ENCODE peak calls at places on chromosomes 6 and 20, in seven cellular contexts. C is right lobe of liver; T is psoas muscle; L is CD8-positive, alpha-beta T cell; K is neural progenitor cell; Z is HFF-Myc; X is dorsolateral prefrontal cortex. S is an unnamed sample.

GRCh38 chr6:63804381-63804956 is 168.9 kb downstream of the PHF3 start:
- DNase-seq in C (no peak), T (no peak), L (no peak), K (no peak), Z (peak), X (no peak), S (peak)

GRCh38 chr6:150752409-150752808 is 113.1 kb upstream of the MTHFD1L start:
- DNase-seq in C (no peak), T (no peak), L (no peak), K (no peak), Z (no peak), X (no peak), S (no peak)

GRCh38 chr20:38790210-38791053 is 15.1 kb upstream of the PPP1R16B start:
- DNase-seq in C (no peak), T (no peak), L (peak), K (peak), Z (peak), X (no peak), S (no peak)

GRCh38 chr6:54273214-54273820 is 34.9 kb upstream of the TINAG start:
- DNase-seq in C (no peak), T (no peak), L (no peak), K (no peak), Z (no peak), X (no peak), S (no peak)

GRCh38 chr6:149182262-149182661 is 135.2 kb upstream of the TAB2 start:
- DNase-seq in C (no peak), T (no peak), L (no peak), K (no peak), Z (no peak), X (no peak), S (no peak)

GRCh38 chr6:68127066-68127465 is 508.0 kb upstream of the ADGRB3 start:
- DNase-seq in C (no peak), T (no peak), L (no peak), K (no peak), Z (no peak), X (no peak), S (no peak)

GRCh38 chr6:43058511-43058910 is 723 bp downstream of the MRPL2 start:
- DNase-seq in C (no peak), T (no peak), L (no peak), K (no peak), Z (no peak), X (no peak), S (no peak)

GRCh38 chr6:47634210-47635047 is 64.0 kb upstream of the ADGRF4 start:
- DNase-seq in C (no peak), T (no peak), L (no peak), K (no peak), Z (no peak), X (no peak), S (no peak)

GRCh38 chr6:147099974-147100373 is 104.2 kb upstream of the STXBP5 start:
- DNase-seq in C (no peak), T (no peak), L (no peak), K (no peak), Z (no peak), X (no peak), S (peak)

GRCh38 chr6:159151266-159151855 is 17.8 kb upstream of the FNDC1 start:
- DNase-seq in C (no peak), T (no peak), L (peak), K (peak), Z (no peak), X (no peak), S (no peak)

GRCh38 chr6:107192739-107193296 is 77.5 kb upstream of the BEND3 start:
- DNase-seq in C (no peak), T (no peak), L (no peak), K (no peak), Z (no peak), X (no peak), S (no peak)

GRCh38 chr6:30150151-30150550 is 10.9 kb downstream of the TRIM10 start:
- DNase-seq in C (no peak), T (no peak), L (no peak), K (no peak), Z (no peak), X (no peak), S (no peak)

GRCh38 chr6:34571388-34571787 is 15.3 kb upstream of the SPDEF start:
- DNase-seq in C (no peak), T (peak), L (no peak), K (no peak), Z (no peak), X (no peak), S (no peak)

GRCh38 chr6:53033764-53034163 is 31.4 kb upstream of the FBXO9 start:
- DNase-seq in C (no peak), T (no peak), L (no peak), K (no peak), Z (no peak), X (no peak), S (peak)

GRCh38 chr6:29909995-29910394 is 32.3 kb upstream of the HLA-A start:
- DNase-seq in C (no peak), T (no peak), L (no peak), K (no peak), Z (no peak), X (no peak), S (no peak)

GRCh38 chr6:27591660-27592059 is 118.8 kb upstream of the ZNF184 start:
- DNase-seq in C (no peak), T (no peak), L (no peak), K (peak), Z (no peak), X (no peak), S (no peak)

GRCh38 chr6:141734441-141734840 is 398.3 kb upstream of the GJE1 start:
- DNase-seq in C (no peak), T (no peak), L (no peak), K (no peak), Z (no peak), X (no peak), S (no peak)

GRCh38 chr20:32482251-32483220 is 102.6 kb downstream of the NOL4L start:
- DNase-seq in C (peak), T (peak), L (peak), K (peak), Z (no peak), X (peak), S (no peak)

GRCh38 chr6:71510057-71510713 is 221.6 kb downstream of the OGFRL1 start:
- DNase-seq in C (peak), T (peak), L (no peak), K (peak), Z (peak), X (no peak), S (no peak)

GRCh38 chr20:20488388-20488787 is 120.5 kb downstream of the INSM1 start:
- DNase-seq in C (no peak), T (no peak), L (no peak), K (no peak), Z (no peak), X (no peak), S (no peak)
- TF ChIP-seq CTCF in C (no peak), T (no peak), L (no peak), K (no peak), Z (no peak), X (no peak), S (no peak)

GRCh38 chr20:59940129-59940955 is at the start of the genes FAM217B and PPP1R3D:
- DNase-seq in C (peak), T (peak), L (peak), K (peak), Z (peak), X (peak), S (peak)
- TF ChIP-seq CTCF in C (no peak), T (peak), L (no peak), K (peak), Z (no peak), X (peak), S (peak)

GRCh38 chr20:10651227-10651990 is 22.4 kb downstream of the JAG1 start:
- DNase-seq in C (no peak), T (no peak), L (no peak), K (no peak), Z (no peak), X (no peak), S (no peak)
- TF ChIP-seq CTCF in C (no peak), T (no peak), L (no peak), K (no peak), Z (no peak), X (no peak), S (no peak)

GRCh38 chr6:113461153-113461897 is 395.8 kb upstream of the MARCKS start:
- DNase-seq in C (no peak), T (no peak), L (no peak), K (peak), Z (no peak), X (no peak), S (no peak)
- TF ChIP-seq CTCF in C (no peak), T (no peak), L (no peak), K (peak), Z (peak), X (no peak), S (no peak)

DNA sequence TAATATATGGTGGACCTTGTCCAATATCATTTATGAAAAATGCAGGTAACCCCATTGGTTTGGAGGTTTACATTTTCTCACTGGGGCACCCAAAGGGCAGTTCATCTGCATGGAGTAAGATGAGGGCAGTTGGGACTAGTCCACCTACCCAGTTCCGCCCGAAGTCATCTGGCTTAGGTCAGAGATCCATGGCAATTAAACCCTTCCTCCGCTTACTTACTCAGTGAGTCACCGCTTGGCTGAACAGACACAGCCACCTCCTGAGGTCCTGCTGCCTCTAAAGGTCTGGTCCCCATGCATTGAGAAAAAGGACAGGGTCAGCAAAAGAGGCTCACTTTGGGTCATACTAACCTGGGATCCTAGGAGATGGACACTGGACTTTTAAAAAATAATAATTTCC is 102.9 kb upstream of the PRL start:
- DNase-seq in C (no peak), T (no peak), L (no peak), K (no peak), Z (peak), X (no peak), S (no peak)
- TF ChIP-seq CTCF in C (no peak), T (no peak), L (no peak), K (no peak), Z (no peak), X (no peak), S (no peak)

GRCh38 chr6:48733581-48733980 is 622.6 kb upstream of the PTCHD4 start:
- DNase-seq in C (no peak), T (no peak), L (no peak), K (no peak), Z (no peak), X (no peak), S (no peak)

GRCh38 chr6:48736486-48737206 is 625.6 kb upstream of the PTCHD4 start:
- DNase-seq in C (no peak), T (no peak), L (no peak), K (no peak), Z (peak), X (no peak), S (peak)
- TF ChIP-seq CTCF in C (no peak), T (no peak), L (no peak), K (no peak), Z (no peak), X (no peak), S (no peak)

GRCh38 chr6:157372501-157373280 is 8.3 kb upstream of the ZDHHC14 start:
- DNase-seq in C (no peak), T (no peak), L (no peak), K (no peak), Z (no peak), X (no peak), S (no peak)
- TF ChIP-seq CTCF in C (no peak), T (no peak), L (no peak), K (no peak), Z (no peak), X (no peak), S (no peak)

GRCh38 chr20:17655286-17655651 is 26.8 kb downstream of the RRBP1 start:
- DNase-seq in C (no peak), T (peak), L (no peak), K (no peak), Z (no peak), X (no peak), S (no peak)
- TF ChIP-seq CTCF in C (no peak), T (no peak), L (no peak), K (no peak), Z (no peak), X (no peak), S (no peak)